ENCODE peak calls at places on chromosomes 7 and 10, in seven cellular contexts. One of them, this sample, is unnamed.

GRCh38 chr10:5465976-5466450 is 33.4 kb downstream of the CALML5 start:
- DNase-seq in mesenchymal stem cell: no peak
- DNase-seq in mesenteric fat pad: no peak
- DNase-seq in T follicular helper cell: no peak
- DNase-seq in fibroblast of gingiva: no peak
- DNase-seq in CD4-positive, alpha-beta T cell: no peak
- DNase-seq in WERI-Rb-1: no peak
- DNase-seq in this sample: no peak

GRCh38 chr7:73881352-73882059 is 20.5 kb downstream of the TMEM270 start:
- DNase-seq in fibroblast of gingiva: no peak
- DNase-seq in CD4-positive, alpha-beta T cell: no peak
- DNase-seq in WERI-Rb-1: no peak
- DNase-seq in mesenchymal stem cell: no peak
- DNase-seq in mesenteric fat pad: no peak
- DNase-seq in T follicular helper cell: no peak
- DNase-seq in this sample: no peak

GRCh38 chr7:17444673-17445072 is 146.2 kb downstream of the AHR start:
- DNase-seq in WERI-Rb-1: no peak
- DNase-seq in CD4-positive, alpha-beta T cell: no peak
- DNase-seq in mesenchymal stem cell: peak; percentile 29
- DNase-seq in mesenteric fat pad: no peak
- DNase-seq in fibroblast of gingiva: no peak
- DNase-seq in T follicular helper cell: no peak
- DNase-seq in this sample: no peak

GRCh38 chr7:48261696-48262095 is 90.4 kb downstream of the ABCA13 start:
- DNase-seq in fibroblast of gingiva: no peak
- DNase-seq in WERI-Rb-1: no peak
- DNase-seq in T follicular helper cell: no peak
- DNase-seq in mesenteric fat pad: no peak
- DNase-seq in CD4-positive, alpha-beta T cell: no peak
- DNase-seq in mesenchymal stem cell: no peak
- DNase-seq in this sample: peak; percentile 62

GRCh38 chr7:24932815-24933214 is 47.2 kb downstream of the OSBPL3 start:
- DNase-seq in WERI-Rb-1: no peak
- DNase-seq in fibroblast of gingiva: peak; percentile 70
- DNase-seq in T follicular helper cell: no peak
- DNase-seq in CD4-positive, alpha-beta T cell: no peak
- DNase-seq in mesenchymal stem cell: no peak
- DNase-seq in mesenteric fat pad: no peak
- DNase-seq in this sample: no peak

GRCh38 chr10:15516284-15516956 is 145.3 kb upstream of the FAM171A1 start:
- DNase-seq in mesenteric fat pad: no peak
- DNase-seq in T follicular helper cell: no peak
- DNase-seq in WERI-Rb-1: no peak
- DNase-seq in mesenchymal stem cell: no peak
- DNase-seq in CD4-positive, alpha-beta T cell: no peak
- DNase-seq in fibroblast of gingiva: no peak
- DNase-seq in this sample: no peak

GRCh38 chr10:89295597-89295996 is 6.2 kb upstream of the IFIT2 start:
- DNase-seq in fibroblast of gingiva: peak; percentile 73
- DNase-seq in mesenchymal stem cell: peak; percentile 86
- DNase-seq in WERI-Rb-1: no peak
- DNase-seq in CD4-positive, alpha-beta T cell: no peak
- DNase-seq in T follicular helper cell: no peak
- DNase-seq in mesenteric fat pad: no peak
- DNase-seq in this sample: no peak

GRCh38 chr7:116733924-116734591 is 62.1 kb downstream of the MET start:
- DNase-seq in WERI-Rb-1: no peak
- DNase-seq in mesenchymal stem cell: no peak
- DNase-seq in fibroblast of gingiva: no peak
- DNase-seq in mesenteric fat pad: no peak
- DNase-seq in CD4-positive, alpha-beta T cell: no peak
- DNase-seq in T follicular helper cell: no peak
- DNase-seq in this sample: no peak

GRCh38 chr10:6383099-6383812 is 180.5 kb downstream of the PFKFB3 start:
- DNase-seq in T follicular helper cell: no peak
- DNase-seq in mesenteric fat pad: no peak
- DNase-seq in mesenchymal stem cell: peak; percentile 73
- DNase-seq in fibroblast of gingiva: peak; percentile 10
- DNase-seq in CD4-positive, alpha-beta T cell: no peak
- DNase-seq in WERI-Rb-1: no peak
- DNase-seq in this sample: no peak

GRCh38 chr7:44587843-44588711 is 6.0 kb upstream of the TMED4 start:
- DNase-seq in T follicular helper cell: peak; percentile 47
- DNase-seq in fibroblast of gingiva: peak; percentile 50
- DNase-seq in CD4-positive, alpha-beta T cell: peak; percentile 55
- DNase-seq in mesenchymal stem cell: peak; percentile 71
- DNase-seq in mesenteric fat pad: no peak
- DNase-seq in WERI-Rb-1: peak; percentile 36
- DNase-seq in this sample: peak; percentile 58

GRCh38 chr10:77333610-77334340 is 303.8 kb downstream of the KCNMA1 start:
- DNase-seq in CD4-positive, alpha-beta T cell: no peak
- DNase-seq in WERI-Rb-1: no peak
- DNase-seq in fibroblast of gingiva: peak; percentile 7
- DNase-seq in T follicular helper cell: no peak
- DNase-seq in mesenteric fat pad: no peak
- DNase-seq in mesenchymal stem cell: no peak
- DNase-seq in this sample: no peak

GRCh38 chr7:117212969-117213877 is 109.6 kb downstream of the WNT2 start:
- DNase-seq in CD4-positive, alpha-beta T cell: no peak
- DNase-seq in WERI-Rb-1: peak; percentile 49
- DNase-seq in mesenteric fat pad: no peak
- DNase-seq in mesenchymal stem cell: peak; percentile 72
- DNase-seq in T follicular helper cell: peak; percentile 8
- DNase-seq in fibroblast of gingiva: peak; percentile 48
- DNase-seq in this sample: peak; percentile 56

GRCh38 chr10:119502214-119502613 is 40.3 kb downstream of the RGS10 start:
- DNase-seq in mesenchymal stem cell: no peak
- DNase-seq in T follicular helper cell: peak; percentile 73
- DNase-seq in CD4-positive, alpha-beta T cell: peak; percentile 86
- DNase-seq in fibroblast of gingiva: no peak
- DNase-seq in mesenteric fat pad: no peak
- DNase-seq in WERI-Rb-1: no peak
- DNase-seq in this sample: no peak

GRCh38 chr10:44020322-44021111 is 364.4 kb downstream of the CXCL12 start:
- DNase-seq in mesenchymal stem cell: no peak
- DNase-seq in T follicular helper cell: no peak
- DNase-seq in mesenteric fat pad: no peak
- DNase-seq in WERI-Rb-1: no peak
- DNase-seq in fibroblast of gingiva: peak; percentile 19
- DNase-seq in CD4-positive, alpha-beta T cell: no peak
- DNase-seq in this sample: no peak

GRCh38 chr10:4557469-4557868 is 268.5 kb upstream of the AKR1E2 start:
- DNase-seq in T follicular helper cell: no peak
- DNase-seq in fibroblast of gingiva: no peak
- DNase-seq in mesenchymal stem cell: no peak
- DNase-seq in CD4-positive, alpha-beta T cell: no peak
- DNase-seq in mesenteric fat pad: no peak
- DNase-seq in WERI-Rb-1: no peak
- DNase-seq in this sample: no peak

GRCh38 chr10:373516-374309 is 238.5 kb downstream of the ZMYND11 start:
- DNase-seq in CD4-positive, alpha-beta T cell: no peak
- DNase-seq in WERI-Rb-1: no peak
- DNase-seq in fibroblast of gingiva: peak; percentile 48
- DNase-seq in T follicular helper cell: no peak
- DNase-seq in mesenteric fat pad: no peak
- DNase-seq in mesenchymal stem cell: peak; percentile 79
- DNase-seq in this sample: peak; percentile 80

GRCh38 chr7:148699772-148700629 is 1.3 kb downstream of the CUL1 start:
- DNase-seq in mesenchymal stem cell: peak; percentile 52
- DNase-seq in fibroblast of gingiva: peak; percentile 54
- DNase-seq in T follicular helper cell: no peak
- DNase-seq in CD4-positive, alpha-beta T cell: no peak
- DNase-seq in WERI-Rb-1: no peak
- DNase-seq in mesenteric fat pad: no peak
- DNase-seq in this sample: peak; percentile 44

GRCh38 chr7:115135111-115135510 is 213.2 kb downstream of the MDFIC start:
- DNase-seq in fibroblast of gingiva: no peak
- DNase-seq in mesenchymal stem cell: no peak
- DNase-seq in WERI-Rb-1: no peak
- DNase-seq in T follicular helper cell: no peak
- DNase-seq in CD4-positive, alpha-beta T cell: no peak
- DNase-seq in mesenteric fat pad: no peak
- DNase-seq in this sample: no peak

GRCh38 chr7:38773430-38773829 is 135.6 kb downstream of the VPS41 start:
- DNase-seq in WERI-Rb-1: no peak
- DNase-seq in T follicular helper cell: no peak
- DNase-seq in fibroblast of gingiva: no peak
- DNase-seq in mesenteric fat pad: no peak
- DNase-seq in CD4-positive, alpha-beta T cell: no peak
- DNase-seq in mesenchymal stem cell: no peak
- DNase-seq in this sample: no peak

GRCh38 chr7:64463636-64464375 is 99.1 kb downstream of the ZNF680 start:
- DNase-seq in T follicular helper cell: no peak
- DNase-seq in CD4-positive, alpha-beta T cell: no peak
- DNase-seq in WERI-Rb-1: no peak
- DNase-seq in mesenchymal stem cell: no peak
- DNase-seq in fibroblast of gingiva: peak; percentile 60
- DNase-seq in mesenteric fat pad: no peak
- DNase-seq in this sample: no peak

GRCh38 chr7:4665661-4666060 is 16.4 kb upstream of the FOXK1 start:
- DNase-seq in fibroblast of gingiva: peak; percentile 89
- DNase-seq in T follicular helper cell: no peak
- DNase-seq in CD4-positive, alpha-beta T cell: no peak
- DNase-seq in WERI-Rb-1: no peak
- DNase-seq in mesenteric fat pad: no peak
- DNase-seq in mesenchymal stem cell: peak; percentile 92
- DNase-seq in this sample: no peak

GRCh38 chr7:65441010-65441409 is 67.4 kb downstream of the ZNF92 start:
- DNase-seq in mesenchymal stem cell: peak; percentile 1
- DNase-seq in mesenteric fat pad: no peak
- DNase-seq in CD4-positive, alpha-beta T cell: no peak
- DNase-seq in T follicular helper cell: no peak
- DNase-seq in fibroblast of gingiva: no peak
- DNase-seq in WERI-Rb-1: no peak
- DNase-seq in this sample: no peak

GRCh38 chr10:96690755-96691730 is 29.3 kb downstream of the PIK3AP1 start:
- DNase-seq in T follicular helper cell: no peak
- DNase-seq in mesenteric fat pad: no peak
- DNase-seq in fibroblast of gingiva: no peak
- DNase-seq in CD4-positive, alpha-beta T cell: no peak
- DNase-seq in WERI-Rb-1: no peak
- DNase-seq in mesenchymal stem cell: no peak
- DNase-seq in this sample: no peak

GRCh38 chr10:69939033-69939432 is 113.6 kb upstream of the MACROH2A2 start:
- DNase-seq in mesenchymal stem cell: no peak
- DNase-seq in WERI-Rb-1: no peak
- DNase-seq in T follicular helper cell: no peak
- DNase-seq in mesenteric fat pad: no peak
- DNase-seq in CD4-positive, alpha-beta T cell: no peak
- DNase-seq in fibroblast of gingiva: no peak
- DNase-seq in this sample: no peak

GRCh38 chr7:138338361-138338760 is 121.7 kb upstream of the TRIM24 start:
- DNase-seq in CD4-positive, alpha-beta T cell: no peak
- DNase-seq in WERI-Rb-1: no peak
- DNase-seq in fibroblast of gingiva: no peak
- DNase-seq in T follicular helper cell: no peak
- DNase-seq in mesenteric fat pad: no peak
- DNase-seq in mesenchymal stem cell: no peak
- DNase-seq in this sample: peak; percentile 69

GRCh38 chr7:1920266-1920681 is 250.2 kb downstream of the ELFN1 start:
- DNase-seq in CD4-positive, alpha-beta T cell: peak; percentile 59
- DNase-seq in mesenchymal stem cell: no peak
- DNase-seq in WERI-Rb-1: no peak
- DNase-seq in T follicular helper cell: no peak
- DNase-seq in mesenteric fat pad: no peak
- DNase-seq in fibroblast of gingiva: no peak
- DNase-seq in this sample: no peak

GRCh38 chr10:63977329-63977923 is 456.2 kb downstream of the REEP3 start:
- DNase-seq in mesenteric fat pad: no peak
- DNase-seq in WERI-Rb-1: peak; percentile 61
- DNase-seq in CD4-positive, alpha-beta T cell: no peak
- DNase-seq in T follicular helper cell: no peak
- DNase-seq in mesenchymal stem cell: peak; percentile 21
- DNase-seq in fibroblast of gingiva: no peak
- DNase-seq in this sample: peak; percentile 72

GRCh38 chr7:106465704-106466468 is 181.1 kb upstream of the NAMPT start:
- DNase-seq in mesenchymal stem cell: no peak
- DNase-seq in WERI-Rb-1: no peak
- DNase-seq in mesenteric fat pad: no peak
- DNase-seq in CD4-positive, alpha-beta T cell: no peak
- DNase-seq in fibroblast of gingiva: peak; percentile 55
- DNase-seq in T follicular helper cell: no peak
- DNase-seq in this sample: no peak

GRCh38 chr7:39339591-39339990 is 226.6 kb upstream of the YAE1 start:
- DNase-seq in T follicular helper cell: no peak
- DNase-seq in fibroblast of gingiva: no peak
- DNase-seq in CD4-positive, alpha-beta T cell: no peak
- DNase-seq in WERI-Rb-1: no peak
- DNase-seq in mesenteric fat pad: no peak
- DNase-seq in mesenchymal stem cell: no peak
- DNase-seq in this sample: no peak

GRCh38 chr7:137879357-137880158 is 32.8 kb upstream of the DGKI start:
- DNase-seq in WERI-Rb-1: no peak
- DNase-seq in mesenteric fat pad: no peak
- DNase-seq in T follicular helper cell: no peak
- DNase-seq in mesenchymal stem cell: no peak
- DNase-seq in fibroblast of gingiva: peak; percentile 20
- DNase-seq in CD4-positive, alpha-beta T cell: no peak
- DNase-seq in this sample: peak; percentile 29

GRCh38 chr7:31651234-31651633 is 35.8 kb upstream of the PPP1R17 start:
- DNase-seq in mesenchymal stem cell: no peak
- DNase-seq in T follicular helper cell: no peak
- DNase-seq in fibroblast of gingiva: no peak
- DNase-seq in mesenteric fat pad: no peak
- DNase-seq in CD4-positive, alpha-beta T cell: no peak
- DNase-seq in WERI-Rb-1: no peak
- DNase-seq in this sample: no peak

GRCh38 chr7:155850730-155851678 is 38.7 kb upstream of the SHH start:
- DNase-seq in T follicular helper cell: no peak
- DNase-seq in mesenchymal stem cell: no peak
- DNase-seq in CD4-positive, alpha-beta T cell: no peak
- DNase-seq in fibroblast of gingiva: no peak
- DNase-seq in mesenteric fat pad: peak; percentile 37
- DNase-seq in WERI-Rb-1: no peak
- DNase-seq in this sample: no peak

GRCh38 chr10:79229830-79230562 is 117.3 kb upstream of the PPIF start:
- DNase-seq in WERI-Rb-1: no peak
- DNase-seq in mesenchymal stem cell: peak; percentile 50
- DNase-seq in CD4-positive, alpha-beta T cell: no peak
- DNase-seq in T follicular helper cell: no peak
- DNase-seq in fibroblast of gingiva: no peak
- DNase-seq in mesenteric fat pad: no peak
- DNase-seq in this sample: no peak